ENCODE peak calls at places on chromosome 13, in four cellular contexts. C, L, V and J are unnamed samples.

GRCh38 chr13:86188170-86188569 is 389.0 kb upstream of the SLITRK6 start:
- DNase-seq in L (no peak), V (no peak), C (no peak), J (no peak)

GRCh38 chr13:80955487-80955886 is 614.6 kb upstream of the SPRY2 start:
- DNase-seq in C (no peak), V (no peak), L (no peak), J (no peak)

GRCh38 chr13:60214213-60215079 is 50.7 kb upstream of the DIAPH3 start:
- DNase-seq in V (no peak), L (no peak), C (no peak), J (no peak)

GRCh38 chr13:98576215-98576945 is 527 bp downstream of the STK24 start:
- DNase-seq in L (peak; percentile 60), C (peak; percentile 62), V (peak; percentile 57), J (peak; percentile 85)

GRCh38 chr13:32330438-32330837 is 15.1 kb downstream of the BRCA2 start:
- DNase-seq in L (no peak), C (no peak), V (no peak), J (no peak)

GRCh38 chr13:94419304-94419943 is 60.1 kb downstream of the DCT start:
- DNase-seq in V (peak; percentile 26), L (no peak), C (no peak), J (no peak)

GRCh38 chr13:99985886-99986527 is 4.4 kb downstream of the ZIC2 start:
- DNase-seq in V (no peak), L (no peak), C (peak; percentile 27), J (no peak)

GRCh38 chr13:110702591-110703526 is 3.1 kb downstream of the CARS2 start:
- DNase-seq in L (no peak), V (no peak), C (no peak), J (no peak)

GRCh38 chr13:113207890-113208423 is 512 bp downstream of the PCID2 start:
- DNase-seq in C (peak; percentile 76), L (no peak), V (no peak), J (peak; percentile 84)

GRCh38 chr13:36344886-36345437 is 1.2 kb downstream of the SPART start:
- DNase-seq in V (peak; percentile 48), C (peak; percentile 34), L (peak; percentile 25), J (no peak)

GRCh38 chr13:23794267-23795161 is 94.7 kb downstream of the MIPEP start:
- DNase-seq in C (no peak), L (no peak), V (peak; percentile 3), J (no peak)

GRCh38 chr13:60788156-60788829 is 391.3 kb downstream of the TDRD3 start:
- DNase-seq in V (no peak), L (peak; percentile 28), C (no peak), J (no peak)

GRCh38 chr13:110128546-110128945 is 178.4 kb downstream of the COL4A1 start:
- DNase-seq in V (no peak), C (no peak), L (no peak), J (no peak)

GRCh38 chr13:98798849-98799645 is 46.6 kb upstream of the SLC15A1 start:
- DNase-seq in C (no peak), V (no peak), L (no peak), J (peak; percentile 80)

GRCh38 chr13:74945637-74946036 is 536.3 kb downstream of the TBC1D4 start:
- DNase-seq in C (no peak), V (no peak), L (no peak), J (no peak)

GRCh38 chr13:56561327-56561726 is 579.4 kb upstream of the PRR20A start:
- DNase-seq in L (no peak), C (peak; percentile 20), V (no peak), J (no peak)

GRCh38 chr13:60790620-60791019 is 393.6 kb downstream of the TDRD3 start:
- DNase-seq in V (no peak), L (no peak), C (peak; percentile 3), J (no peak)

GRCh38 chr13:50071399-50071798 is 56.2 kb downstream of the KCNRG start:
- DNase-seq in C (no peak), V (no peak), L (no peak), J (no peak)

GRCh38 chr13:96431044-96431581 is 341.2 kb downstream of the HS6ST3 start:
- DNase-seq in C (no peak), V (no peak), L (no peak), J (no peak)